ENCODE peak calls at places on chromosome 22, in nine cellular contexts. One of them, this sample, is unnamed.
A peak's percentile ranks its signal among the peaks of the same experiment; 100 is the strongest.

GRCh38 chr22:25775501-25775900 is 33.5 kb downstream of the MYO18B start:
- DNase-seq in Peyer's patch: no peak
- DNase-seq in right cardiac atrium: no peak
- DNase-seq in retinal pigment epithelial cell: no peak
- DNase-seq in ascending aorta: no peak
- DNase-seq in colonic mucosa: no peak
- DNase-seq in ovary: no peak
- DNase-seq in CD8-positive, alpha-beta memory T cell: no peak
- DNase-seq in fibroblast of mammary gland: peak; percentile 72
- DNase-seq in this sample: no peak

GRCh38 chr22:44449061-44449682 is 48.9 kb downstream of the RTL6 start:
- DNase-seq in CD8-positive, alpha-beta memory T cell: no peak
- DNase-seq in retinal pigment epithelial cell: peak; percentile 52
- DNase-seq in colonic mucosa: no peak
- DNase-seq in fibroblast of mammary gland: peak; percentile 94
- DNase-seq in right cardiac atrium: no peak
- DNase-seq in ovary: no peak
- DNase-seq in Peyer's patch: peak; percentile 36
- DNase-seq in ascending aorta: peak; percentile 63
- DNase-seq in this sample: peak; percentile 59

GRCh38 chr22:45912910-45913309 is 64.1 kb downstream of the WNT7B start:
- DNase-seq in retinal pigment epithelial cell: no peak
- DNase-seq in right cardiac atrium: no peak
- DNase-seq in fibroblast of mammary gland: no peak
- DNase-seq in ascending aorta: no peak
- DNase-seq in CD8-positive, alpha-beta memory T cell: no peak
- DNase-seq in Peyer's patch: no peak
- DNase-seq in colonic mucosa: no peak
- DNase-seq in ovary: no peak
- DNase-seq in this sample: no peak

GRCh38 chr22:49997221-49997599 is 15.4 kb downstream of the IL17REL start:
- DNase-seq in CD8-positive, alpha-beta memory T cell: no peak
- DNase-seq in fibroblast of mammary gland: no peak
- DNase-seq in right cardiac atrium: no peak
- DNase-seq in colonic mucosa: peak; percentile 87
- DNase-seq in ovary: peak; percentile 33
- DNase-seq in retinal pigment epithelial cell: no peak
- DNase-seq in Peyer's patch: peak; percentile 87
- DNase-seq in ascending aorta: peak; percentile 58
- DNase-seq in this sample: no peak

GRCh38 chr22:28885939-28886338 is 2.6 kb downstream of the ZNRF3 start:
- DNase-seq in colonic mucosa: peak; percentile 68
- DNase-seq in right cardiac atrium: no peak
- DNase-seq in ascending aorta: no peak
- DNase-seq in Peyer's patch: no peak
- DNase-seq in fibroblast of mammary gland: no peak
- DNase-seq in CD8-positive, alpha-beta memory T cell: no peak
- DNase-seq in retinal pigment epithelial cell: no peak
- DNase-seq in ovary: no peak
- DNase-seq in this sample: no peak

GRCh38 chr22:48208894-48209293 is 1446.4 kb downstream of the TBC1D22A start:
- DNase-seq in ascending aorta: no peak
- DNase-seq in retinal pigment epithelial cell: no peak
- DNase-seq in CD8-positive, alpha-beta memory T cell: no peak
- DNase-seq in colonic mucosa: no peak
- DNase-seq in right cardiac atrium: no peak
- DNase-seq in Peyer's patch: no peak
- DNase-seq in ovary: no peak
- DNase-seq in fibroblast of mammary gland: no peak
- DNase-seq in this sample: no peak

GRCh38 chr22:49488943-49489342 is 338.7 kb downstream of the BRD1 start:
- DNase-seq in ovary: no peak
- DNase-seq in colonic mucosa: no peak
- DNase-seq in Peyer's patch: no peak
- DNase-seq in right cardiac atrium: no peak
- DNase-seq in CD8-positive, alpha-beta memory T cell: no peak
- DNase-seq in fibroblast of mammary gland: no peak
- DNase-seq in retinal pigment epithelial cell: no peak
- DNase-seq in ascending aorta: no peak
- DNase-seq in this sample: no peak

GRCh38 chr22:33472462-33473344 is 414.5 kb upstream of the SYN3 start:
- DNase-seq in ovary: no peak
- DNase-seq in retinal pigment epithelial cell: no peak
- DNase-seq in Peyer's patch: no peak
- DNase-seq in ascending aorta: no peak
- DNase-seq in right cardiac atrium: no peak
- DNase-seq in colonic mucosa: no peak
- DNase-seq in CD8-positive, alpha-beta memory T cell: no peak
- DNase-seq in fibroblast of mammary gland: no peak
- DNase-seq in this sample: peak; percentile 12

GRCh38 chr22:50696799-50697561 is 24.4 kb downstream of the SHANK3 start:
- DNase-seq in ascending aorta: peak; percentile 45
- DNase-seq in retinal pigment epithelial cell: no peak
- DNase-seq in right cardiac atrium: peak; percentile 75
- DNase-seq in CD8-positive, alpha-beta memory T cell: no peak
- DNase-seq in colonic mucosa: no peak
- DNase-seq in Peyer's patch: peak; percentile 51
- DNase-seq in fibroblast of mammary gland: no peak
- DNase-seq in ovary: no peak
- DNase-seq in this sample: no peak

GRCh38 chr22:50298937-50299656 is 8.3 kb downstream of the PLXNB2 start:
- DNase-seq in colonic mucosa: no peak
- DNase-seq in CD8-positive, alpha-beta memory T cell: no peak
- DNase-seq in retinal pigment epithelial cell: no peak
- DNase-seq in Peyer's patch: no peak
- DNase-seq in fibroblast of mammary gland: no peak
- DNase-seq in ovary: no peak
- DNase-seq in ascending aorta: no peak
- DNase-seq in right cardiac atrium: peak; percentile 81
- DNase-seq in this sample: no peak

GRCh38 chr22:45318558-45319318 is 9.0 kb downstream of the FAM118A start:
- DNase-seq in retinal pigment epithelial cell: no peak
- DNase-seq in ovary: peak; percentile 49
- DNase-seq in ascending aorta: no peak
- DNase-seq in Peyer's patch: no peak
- DNase-seq in right cardiac atrium: peak; percentile 54
- DNase-seq in fibroblast of mammary gland: peak; percentile 44
- DNase-seq in CD8-positive, alpha-beta memory T cell: peak; percentile 59
- DNase-seq in colonic mucosa: no peak
- DNase-seq in this sample: no peak

GRCh38 chr22:25844601-25845000 is 102.6 kb downstream of the MYO18B start:
- DNase-seq in Peyer's patch: no peak
- DNase-seq in ovary: no peak
- DNase-seq in right cardiac atrium: no peak
- DNase-seq in colonic mucosa: no peak
- DNase-seq in fibroblast of mammary gland: no peak
- DNase-seq in retinal pigment epithelial cell: no peak
- DNase-seq in CD8-positive, alpha-beta memory T cell: no peak
- DNase-seq in ascending aorta: no peak
- DNase-seq in this sample: no peak

GRCh38 chr22:36194971-36195370 is 6.6 kb downstream of the APOL4 start:
- DNase-seq in CD8-positive, alpha-beta memory T cell: no peak
- DNase-seq in colonic mucosa: peak; percentile 45
- DNase-seq in Peyer's patch: no peak
- DNase-seq in ascending aorta: peak; percentile 80
- DNase-seq in fibroblast of mammary gland: peak; percentile 78
- DNase-seq in ovary: peak; percentile 57
- DNase-seq in right cardiac atrium: peak; percentile 75
- DNase-seq in retinal pigment epithelial cell: no peak
- DNase-seq in this sample: no peak

GRCh38 chr22:45007247-45007945 is 2.4 kb downstream of the PHF21B start:
- DNase-seq in CD8-positive, alpha-beta memory T cell: no peak
- DNase-seq in ascending aorta: no peak
- DNase-seq in colonic mucosa: no peak
- DNase-seq in right cardiac atrium: peak; percentile 80
- DNase-seq in Peyer's patch: no peak
- DNase-seq in ovary: peak; percentile 80
- DNase-seq in fibroblast of mammary gland: no peak
- DNase-seq in retinal pigment epithelial cell: no peak
- DNase-seq in this sample: no peak

GRCh38 chr22:28710112-28710888 is 30.7 kb upstream of the TTC28 start:
- DNase-seq in ovary: no peak
- DNase-seq in ascending aorta: no peak
- DNase-seq in right cardiac atrium: no peak
- DNase-seq in fibroblast of mammary gland: peak; percentile 85
- DNase-seq in Peyer's patch: no peak
- DNase-seq in colonic mucosa: no peak
- DNase-seq in retinal pigment epithelial cell: no peak
- DNase-seq in CD8-positive, alpha-beta memory T cell: no peak
- DNase-seq in this sample: peak; percentile 69

GRCh38 chr22:27613099-27614089 is 188.2 kb downstream of the MN1 start:
- DNase-seq in ascending aorta: no peak
- DNase-seq in CD8-positive, alpha-beta memory T cell: no peak
- DNase-seq in retinal pigment epithelial cell: no peak
- DNase-seq in right cardiac atrium: no peak
- DNase-seq in fibroblast of mammary gland: no peak
- DNase-seq in Peyer's patch: no peak
- DNase-seq in ovary: no peak
- DNase-seq in colonic mucosa: no peak
- DNase-seq in this sample: no peak

GRCh38 chr22:27615408-27615807 is 186.1 kb downstream of the MN1 start:
- DNase-seq in ascending aorta: no peak
- DNase-seq in CD8-positive, alpha-beta memory T cell: no peak
- DNase-seq in ovary: no peak
- DNase-seq in right cardiac atrium: no peak
- DNase-seq in colonic mucosa: no peak
- DNase-seq in Peyer's patch: no peak
- DNase-seq in fibroblast of mammary gland: no peak
- DNase-seq in retinal pigment epithelial cell: no peak
- DNase-seq in this sample: no peak

GRCh38 chr22:27612075-27612474 is 189.5 kb downstream of the MN1 start:
- DNase-seq in Peyer's patch: no peak
- DNase-seq in right cardiac atrium: no peak
- DNase-seq in ovary: no peak
- DNase-seq in colonic mucosa: no peak
- DNase-seq in retinal pigment epithelial cell: no peak
- DNase-seq in ascending aorta: no peak
- DNase-seq in fibroblast of mammary gland: no peak
- DNase-seq in CD8-positive, alpha-beta memory T cell: no peak
- DNase-seq in this sample: no peak

GRCh38 chr22:27616033-27616432 is 185.5 kb downstream of the MN1 start:
- DNase-seq in right cardiac atrium: no peak
- DNase-seq in fibroblast of mammary gland: no peak
- DNase-seq in retinal pigment epithelial cell: no peak
- DNase-seq in colonic mucosa: no peak
- DNase-seq in ascending aorta: no peak
- DNase-seq in CD8-positive, alpha-beta memory T cell: no peak
- DNase-seq in ovary: no peak
- DNase-seq in Peyer's patch: no peak
- DNase-seq in this sample: no peak

DNA sequence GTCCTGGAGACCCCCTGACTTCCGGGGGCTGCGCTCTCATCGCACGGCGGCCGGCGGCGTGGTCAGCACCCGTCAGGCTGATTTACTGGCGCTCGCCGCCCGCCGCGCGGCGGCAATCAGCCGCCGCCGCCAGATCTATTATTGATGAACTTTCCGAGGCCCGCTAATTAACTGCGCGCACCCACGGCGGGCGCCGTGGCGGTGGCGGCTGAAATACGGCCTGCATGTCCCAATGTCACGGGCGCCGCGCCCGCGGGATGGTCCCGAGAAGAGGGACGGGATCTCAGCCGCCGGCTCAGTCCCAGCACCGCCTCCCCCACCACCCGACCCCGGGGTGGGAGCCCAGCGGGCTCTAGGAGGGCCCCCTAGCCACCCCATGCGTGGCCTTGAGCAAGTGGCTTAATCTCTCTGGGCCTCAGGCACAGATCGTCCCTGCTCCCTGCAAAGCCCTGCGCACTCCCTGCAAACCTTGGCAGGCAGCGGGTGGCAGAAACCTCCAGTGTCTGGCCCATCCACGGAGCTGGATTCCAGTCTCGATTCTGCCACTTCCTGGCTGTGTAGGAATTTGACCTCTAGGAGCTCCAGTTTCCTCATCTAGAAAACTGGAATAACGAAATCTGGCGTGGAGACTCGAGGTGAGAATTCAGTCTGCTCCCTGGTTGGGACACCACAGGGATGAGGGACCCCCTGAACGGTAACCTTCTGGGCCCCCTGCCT is 187.1 kb downstream of the MN1 start:
- DNase-seq in right cardiac atrium: peak; percentile 72
- DNase-seq in ascending aorta: no peak
- DNase-seq in retinal pigment epithelial cell: no peak
- DNase-seq in fibroblast of mammary gland: no peak
- DNase-seq in Peyer's patch: no peak
- DNase-seq in ovary: peak; percentile 45
- DNase-seq in CD8-positive, alpha-beta memory T cell: no peak
- DNase-seq in colonic mucosa: no peak
- DNase-seq in this sample: no peak
- H3K4me3 ChIP-seq in right cardiac atrium: peak overlapping the region; percentile 31
- H3K4me3 ChIP-seq in ascending aorta: peak overlapping the region; percentile 61
- H3K4me3 ChIP-seq in retinal pigment epithelial cell: peak overlapping the region; percentile 27
- H3K4me3 ChIP-seq in fibroblast of mammary gland: no peak overlapping the region
- H3K4me3 ChIP-seq in Peyer's patch: no peak overlapping the region
- H3K4me3 ChIP-seq in ovary: peak overlapping the region; percentile 24
- H3K4me3 ChIP-seq in CD8-positive, alpha-beta memory T cell: no peak overlapping the region
- H3K4me3 ChIP-seq in colonic mucosa: no peak overlapping the region
- H3K4me3 ChIP-seq in this sample: no peak overlapping the region

GRCh38 chr22:31048570-31048969 is 32.5 kb upstream of the SMTN start:
- DNase-seq in retinal pigment epithelial cell: no peak
- DNase-seq in Peyer's patch: no peak
- DNase-seq in fibroblast of mammary gland: no peak
- DNase-seq in CD8-positive, alpha-beta memory T cell: no peak
- DNase-seq in right cardiac atrium: no peak
- DNase-seq in ascending aorta: no peak
- DNase-seq in colonic mucosa: no peak
- DNase-seq in ovary: no peak
- DNase-seq in this sample: no peak
- H3K4me3 ChIP-seq in retinal pigment epithelial cell: no peak overlapping the region
- H3K4me3 ChIP-seq in Peyer's patch: no peak overlapping the region
- H3K4me3 ChIP-seq in fibroblast of mammary gland: no peak overlapping the region
- H3K4me3 ChIP-seq in CD8-positive, alpha-beta memory T cell: no peak overlapping the region
- H3K4me3 ChIP-seq in right cardiac atrium: no peak overlapping the region
- H3K4me3 ChIP-seq in ascending aorta: no peak overlapping the region
- H3K4me3 ChIP-seq in colonic mucosa: no peak overlapping the region
- H3K4me3 ChIP-seq in ovary: no peak overlapping the region
- H3K4me3 ChIP-seq in this sample: no peak overlapping the region

GRCh38 chr22:30612789-30613188 is 5.8 kb downstream of the TCN2 start:
- DNase-seq in right cardiac atrium: no peak
- DNase-seq in ovary: no peak
- DNase-seq in Peyer's patch: no peak
- DNase-seq in CD8-positive, alpha-beta memory T cell: no peak
- DNase-seq in ascending aorta: no peak
- DNase-seq in colonic mucosa: no peak
- DNase-seq in retinal pigment epithelial cell: no peak
- DNase-seq in fibroblast of mammary gland: no peak
- DNase-seq in this sample: no peak
- H3K4me3 ChIP-seq in right cardiac atrium: no peak overlapping the region
- H3K4me3 ChIP-seq in ovary: no peak overlapping the region
- H3K4me3 ChIP-seq in Peyer's patch: no peak overlapping the region
- H3K4me3 ChIP-seq in CD8-positive, alpha-beta memory T cell: no peak overlapping the region
- H3K4me3 ChIP-seq in ascending aorta: no peak overlapping the region
- H3K4me3 ChIP-seq in colonic mucosa: no peak overlapping the region
- H3K4me3 ChIP-seq in retinal pigment epithelial cell: no peak overlapping the region
- H3K4me3 ChIP-seq in fibroblast of mammary gland: no peak overlapping the region
- H3K4me3 ChIP-seq in this sample: no peak overlapping the region

GRCh38 chr22:38870312-38870741 is 1.7 kb downstream of the CBX6 start:
- DNase-seq in ascending aorta: peak; percentile 95
- DNase-seq in ovary: peak; percentile 94
- DNase-seq in CD8-positive, alpha-beta memory T cell: peak; percentile 76
- DNase-seq in right cardiac atrium: peak; percentile 97
- DNase-seq in colonic mucosa: peak; percentile 90
- DNase-seq in retinal pigment epithelial cell: no peak
- DNase-seq in fibroblast of mammary gland: peak; percentile 81
- DNase-seq in Peyer's patch: peak; percentile 91
- DNase-seq in this sample: no peak
- H3K4me3 ChIP-seq in ascending aorta: peak overlapping the region; percentile 70
- H3K4me3 ChIP-seq in ovary: peak overlapping the region; percentile 64
- H3K4me3 ChIP-seq in CD8-positive, alpha-beta memory T cell: peak overlapping the region; percentile 50
- H3K4me3 ChIP-seq in right cardiac atrium: no peak overlapping the region
- H3K4me3 ChIP-seq in colonic mucosa: peak overlapping the region; percentile 57
- H3K4me3 ChIP-seq in retinal pigment epithelial cell: peak overlapping the region; percentile 64
- H3K4me3 ChIP-seq in fibroblast of mammary gland: peak overlapping the region; percentile 64
- H3K4me3 ChIP-seq in Peyer's patch: no peak overlapping the region
- H3K4me3 ChIP-seq in this sample: peak overlapping the region; percentile 75

GRCh38 chr22:46964773-46965550 is 202.5 kb downstream of the TBC1D22A start:
- DNase-seq in colonic mucosa: no peak
- DNase-seq in retinal pigment epithelial cell: no peak
- DNase-seq in ascending aorta: no peak
- DNase-seq in Peyer's patch: no peak
- DNase-seq in fibroblast of mammary gland: no peak
- DNase-seq in ovary: no peak
- DNase-seq in right cardiac atrium: no peak
- DNase-seq in CD8-positive, alpha-beta memory T cell: no peak
- DNase-seq in this sample: no peak
- H3K4me3 ChIP-seq in colonic mucosa: no peak overlapping the region
- H3K4me3 ChIP-seq in retinal pigment epithelial cell: no peak overlapping the region
- H3K4me3 ChIP-seq in ascending aorta: no peak overlapping the region
- H3K4me3 ChIP-seq in Peyer's patch: no peak overlapping the region
- H3K4me3 ChIP-seq in fibroblast of mammary gland: no peak overlapping the region
- H3K4me3 ChIP-seq in ovary: no peak overlapping the region
- H3K4me3 ChIP-seq in right cardiac atrium: no peak overlapping the region
- H3K4me3 ChIP-seq in CD8-positive, alpha-beta memory T cell: no peak overlapping the region
- H3K4me3 ChIP-seq in this sample: no peak overlapping the region